ENCODE peak calls at places on chromosome 12, in seven cellular contexts. One of them, this sample, is unnamed.

GRCh38 chr12:38490941-38491340 is 174.4 kb downstream of the ALG10B start:
- DNase-seq in CD8-positive, alpha-beta memory T cell: no peak
- DNase-seq in cardiac muscle cell: no peak
- DNase-seq in AG04450: no peak
- DNase-seq in small intestine: no peak
- DNase-seq in psoas muscle: no peak
- DNase-seq in AG10803: no peak
- DNase-seq in this sample: no peak

GRCh38 chr12:10369557-10370150 is 20.2 kb downstream of the KLRK1 start:
- DNase-seq in CD8-positive, alpha-beta memory T cell: no peak
- DNase-seq in cardiac muscle cell: no peak
- DNase-seq in AG04450: no peak
- DNase-seq in small intestine: no peak
- DNase-seq in psoas muscle: no peak
- DNase-seq in AG10803: no peak
- DNase-seq in this sample: no peak

GRCh38 chr12:125148316-125148715 is 83.1 kb downstream of the AACS start:
- DNase-seq in CD8-positive, alpha-beta memory T cell: no peak
- DNase-seq in cardiac muscle cell: no peak
- DNase-seq in AG04450: no peak
- DNase-seq in small intestine: no peak
- DNase-seq in psoas muscle: no peak
- DNase-seq in AG10803: no peak
- DNase-seq in this sample: no peak

GRCh38 chr12:98595152-98595988 is 1.9 kb downstream of the SLC25A3 start:
- DNase-seq in CD8-positive, alpha-beta memory T cell: no peak
- DNase-seq in cardiac muscle cell: no peak
- DNase-seq in AG04450: peak; percentile 29
- DNase-seq in small intestine: peak; percentile 48
- DNase-seq in psoas muscle: no peak
- DNase-seq in AG10803: peak; percentile 76
- DNase-seq in this sample: no peak

GRCh38 chr12:49706351-49707126 is 666 bp downstream of the FMNL3 start:
- DNase-seq in CD8-positive, alpha-beta memory T cell: no peak
- DNase-seq in cardiac muscle cell: peak; percentile 60
- DNase-seq in AG04450: no peak
- DNase-seq in small intestine: no peak
- DNase-seq in psoas muscle: peak; percentile 60
- DNase-seq in AG10803: peak; percentile 42
- DNase-seq in this sample: peak; percentile 18

GRCh38 chr12:28209782-28210181 is 19.5 kb downstream of the CCDC91 start:
- DNase-seq in CD8-positive, alpha-beta memory T cell: no peak
- DNase-seq in cardiac muscle cell: peak; percentile 1
- DNase-seq in AG04450: no peak
- DNase-seq in small intestine: no peak
- DNase-seq in psoas muscle: no peak
- DNase-seq in AG10803: no peak
- DNase-seq in this sample: no peak

GRCh38 chr12:132248439-132249157 is 80.8 kb downstream of the GALNT9 start:
- DNase-seq in CD8-positive, alpha-beta memory T cell: no peak
- DNase-seq in cardiac muscle cell: no peak
- DNase-seq in AG04450: no peak
- DNase-seq in small intestine: no peak
- DNase-seq in psoas muscle: no peak
- DNase-seq in AG10803: peak; percentile 67
- DNase-seq in this sample: no peak

GRCh38 chr12:105325117-105325516 is 5.4 kb upstream of the C12orf75 start:
- DNase-seq in CD8-positive, alpha-beta memory T cell: no peak
- DNase-seq in cardiac muscle cell: no peak
- DNase-seq in AG04450: no peak
- DNase-seq in small intestine: no peak
- DNase-seq in psoas muscle: no peak
- DNase-seq in AG10803: no peak
- DNase-seq in this sample: no peak

GRCh38 chr12:19546027-19546426 is 106.7 kb downstream of the AEBP2 start:
- DNase-seq in CD8-positive, alpha-beta memory T cell: no peak
- DNase-seq in cardiac muscle cell: peak; percentile 4
- DNase-seq in AG04450: no peak
- DNase-seq in small intestine: no peak
- DNase-seq in psoas muscle: no peak
- DNase-seq in AG10803: peak; percentile 83
- DNase-seq in this sample: no peak

GRCh38 chr12:101877816-101878811 is 734 bp downstream of the DRAM1 start:
- DNase-seq in CD8-positive, alpha-beta memory T cell: no peak
- DNase-seq in cardiac muscle cell: peak; percentile 1
- DNase-seq in AG04450: no peak
- DNase-seq in small intestine: peak; percentile 13
- DNase-seq in psoas muscle: peak; percentile 65
- DNase-seq in AG10803: peak; percentile 32
- DNase-seq in this sample: peak; percentile 30

GRCh38 chr12:57342207-57342691 is 88.6 kb downstream of the R3HDM2 start:
- DNase-seq in CD8-positive, alpha-beta memory T cell: no peak
- DNase-seq in cardiac muscle cell: peak; percentile 83
- DNase-seq in AG04450: peak; percentile 4
- DNase-seq in small intestine: no peak
- DNase-seq in psoas muscle: no peak
- DNase-seq in AG10803: peak; percentile 54
- DNase-seq in this sample: no peak

GRCh38 chr12:95859947-95860850 is 1.4 kb downstream of the SNRPF start:
- DNase-seq in CD8-positive, alpha-beta memory T cell: no peak
- DNase-seq in cardiac muscle cell: no peak
- DNase-seq in AG04450: no peak
- DNase-seq in small intestine: no peak
- DNase-seq in psoas muscle: no peak
- DNase-seq in AG10803: no peak
- DNase-seq in this sample: no peak

GRCh38 chr12:51009038-51009437 is 17.1 kb downstream of the SLC11A2 start:
- DNase-seq in CD8-positive, alpha-beta memory T cell: no peak
- DNase-seq in cardiac muscle cell: no peak
- DNase-seq in AG04450: no peak
- DNase-seq in small intestine: peak; percentile 78
- DNase-seq in psoas muscle: peak; percentile 85
- DNase-seq in AG10803: no peak
- DNase-seq in this sample: peak; percentile 57

GRCh38 chr12:13175499-13175898 is 21.0 kb upstream of the EMP1 start:
- DNase-seq in CD8-positive, alpha-beta memory T cell: no peak
- DNase-seq in cardiac muscle cell: no peak
- DNase-seq in AG04450: no peak
- DNase-seq in small intestine: peak; percentile 74
- DNase-seq in psoas muscle: no peak
- DNase-seq in AG10803: peak; percentile 83
- DNase-seq in this sample: no peak

GRCh38 chr12:80946591-80946990 is 8.9 kb upstream of the LIN7A start:
- DNase-seq in CD8-positive, alpha-beta memory T cell: no peak
- DNase-seq in cardiac muscle cell: no peak
- DNase-seq in AG04450: no peak
- DNase-seq in small intestine: no peak
- DNase-seq in psoas muscle: no peak
- DNase-seq in AG10803: peak; percentile 22
- DNase-seq in this sample: no peak

GRCh38 chr12:3263939-3264699 is 186.9 kb downstream of the TSPAN9 start:
- DNase-seq in CD8-positive, alpha-beta memory T cell: no peak
- DNase-seq in cardiac muscle cell: no peak
- DNase-seq in AG04450: no peak
- DNase-seq in small intestine: no peak
- DNase-seq in psoas muscle: no peak
- DNase-seq in AG10803: no peak
- DNase-seq in this sample: no peak

GRCh38 chr12:49673446-49674317 is 33.5 kb downstream of the FMNL3 start:
- DNase-seq in CD8-positive, alpha-beta memory T cell: no peak
- DNase-seq in cardiac muscle cell: peak; percentile 89
- DNase-seq in AG04450: peak; percentile 88
- DNase-seq in small intestine: peak; percentile 73
- DNase-seq in psoas muscle: peak; percentile 95
- DNase-seq in AG10803: peak; percentile 96
- DNase-seq in this sample: peak; percentile 86

GRCh38 chr12:5661820-5662219 is 229.9 kb downstream of the NTF3 start:
- DNase-seq in CD8-positive, alpha-beta memory T cell: no peak
- DNase-seq in cardiac muscle cell: no peak
- DNase-seq in AG04450: no peak
- DNase-seq in small intestine: peak; percentile 83
- DNase-seq in psoas muscle: no peak
- DNase-seq in AG10803: no peak
- DNase-seq in this sample: peak; percentile 25

GRCh38 chr12:95848575-95849388 is 10.0 kb upstream of the SNRPF start:
- DNase-seq in CD8-positive, alpha-beta memory T cell: no peak
- DNase-seq in cardiac muscle cell: no peak
- DNase-seq in AG04450: no peak
- DNase-seq in small intestine: peak; percentile 44
- DNase-seq in psoas muscle: no peak
- DNase-seq in AG10803: peak; percentile 24
- DNase-seq in this sample: peak; percentile 14

GRCh38 chr12:57771271-57771872 is 533 bp downstream of the METTL1 start:
- DNase-seq in CD8-positive, alpha-beta memory T cell: peak; percentile 71
- DNase-seq in cardiac muscle cell: peak; percentile 88
- DNase-seq in AG04450: peak; percentile 67
- DNase-seq in small intestine: peak; percentile 76
- DNase-seq in psoas muscle: peak; percentile 93
- DNase-seq in AG10803: peak; percentile 85
- DNase-seq in this sample: peak; percentile 91

GRCh38 chr12:2862876-2863275 is 6.0 kb upstream of the TEX52 start:
- DNase-seq in CD8-positive, alpha-beta memory T cell: no peak
- DNase-seq in cardiac muscle cell: no peak
- DNase-seq in AG04450: no peak
- DNase-seq in small intestine: no peak
- DNase-seq in psoas muscle: peak; percentile 63
- DNase-seq in AG10803: no peak
- DNase-seq in this sample: no peak

GRCh38 chr12:69287556-69287955 is 48.2 kb downstream of the CPSF6 start:
- DNase-seq in CD8-positive, alpha-beta memory T cell: no peak
- DNase-seq in cardiac muscle cell: no peak
- DNase-seq in AG04450: no peak
- DNase-seq in small intestine: no peak
- DNase-seq in psoas muscle: no peak
- DNase-seq in AG10803: no peak
- DNase-seq in this sample: no peak

GRCh38 chr12:69278814-69279782 is 39.7 kb downstream of the CPSF6 start:
- DNase-seq in CD8-positive, alpha-beta memory T cell: no peak
- DNase-seq in cardiac muscle cell: no peak
- DNase-seq in AG04450: no peak
- DNase-seq in small intestine: no peak
- DNase-seq in psoas muscle: no peak
- DNase-seq in AG10803: no peak
- DNase-seq in this sample: no peak

DNA sequence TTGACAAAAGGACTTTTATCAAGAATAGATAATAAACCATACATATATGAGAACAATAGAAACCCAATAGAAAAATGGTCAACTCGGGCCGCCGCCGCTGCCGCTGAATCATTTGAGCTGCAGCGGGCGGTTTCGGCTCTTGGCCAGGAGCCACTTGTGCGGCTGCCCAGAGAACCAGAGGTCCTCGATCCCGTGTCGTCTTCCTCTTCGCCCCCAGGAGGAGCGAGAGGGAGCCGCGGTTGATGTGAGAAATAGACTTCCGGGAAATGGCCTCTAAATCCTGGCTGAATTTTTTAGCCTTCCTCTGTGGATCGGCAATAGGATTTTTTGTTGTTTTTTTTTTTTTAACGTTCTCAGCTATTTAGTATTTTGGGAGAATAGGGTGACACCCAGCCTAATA is 44.8 kb downstream of the CPSF6 start:
- DNase-seq in CD8-positive, alpha-beta memory T cell: peak; percentile 8
- DNase-seq in cardiac muscle cell: peak; percentile 81
- DNase-seq in AG04450: peak; percentile 32
- DNase-seq in small intestine: peak; percentile 46
- DNase-seq in psoas muscle: peak; percentile 88
- DNase-seq in AG10803: peak; percentile 68
- DNase-seq in this sample: peak; percentile 69
- H3K4me3 ChIP-seq in CD8-positive, alpha-beta memory T cell: peak overlapping the region; percentile 35
- H3K4me3 ChIP-seq in cardiac muscle cell: no peak overlapping the region
- H3K4me3 ChIP-seq in AG04450: peak overlapping the region; percentile 37
- H3K4me3 ChIP-seq in small intestine: peak overlapping the region; percentile 38
- H3K4me3 ChIP-seq in psoas muscle: peak overlapping the region; percentile 51
- H3K4me3 ChIP-seq in AG10803: peak overlapping the region; percentile 17
- H3K4me3 ChIP-seq in this sample: peak overlapping the region; percentile 42

GRCh38 chr12:113257564-113257963 is 36.3 kb downstream of the TPCN1 start:
- DNase-seq in CD8-positive, alpha-beta memory T cell: no peak
- DNase-seq in cardiac muscle cell: no peak
- DNase-seq in AG04450: no peak
- DNase-seq in small intestine: no peak
- DNase-seq in psoas muscle: no peak
- DNase-seq in AG10803: no peak
- DNase-seq in this sample: no peak

GRCh38 chr12:113251404-113252070 is 30.3 kb downstream of the TPCN1 start:
- DNase-seq in CD8-positive, alpha-beta memory T cell: no peak
- DNase-seq in cardiac muscle cell: no peak
- DNase-seq in AG04450: no peak
- DNase-seq in small intestine: no peak
- DNase-seq in psoas muscle: peak; percentile 19
- DNase-seq in AG10803: no peak
- DNase-seq in this sample: no peak

GRCh38 chr12:113252494-113252893 is 31.2 kb downstream of the TPCN1 start:
- DNase-seq in CD8-positive, alpha-beta memory T cell: no peak
- DNase-seq in cardiac muscle cell: no peak
- DNase-seq in AG04450: no peak
- DNase-seq in small intestine: no peak
- DNase-seq in psoas muscle: peak; percentile 82
- DNase-seq in AG10803: no peak
- DNase-seq in this sample: no peak

GRCh38 chr12:113253532-113254285 is 32.4 kb downstream of the TPCN1 start:
- DNase-seq in CD8-positive, alpha-beta memory T cell: no peak
- DNase-seq in cardiac muscle cell: no peak
- DNase-seq in AG04450: no peak
- DNase-seq in small intestine: no peak
- DNase-seq in psoas muscle: peak; percentile 17
- DNase-seq in AG10803: no peak
- DNase-seq in this sample: no peak

GRCh38 chr12:113254298-113254697 is 33.0 kb downstream of the TPCN1 start:
- DNase-seq in CD8-positive, alpha-beta memory T cell: no peak
- DNase-seq in cardiac muscle cell: no peak
- DNase-seq in AG04450: no peak
- DNase-seq in small intestine: no peak
- DNase-seq in psoas muscle: no peak
- DNase-seq in AG10803: no peak
- DNase-seq in this sample: no peak
- H3K4me3 ChIP-seq in CD8-positive, alpha-beta memory T cell: no peak overlapping the region
- H3K4me3 ChIP-seq in cardiac muscle cell: no peak overlapping the region
- H3K4me3 ChIP-seq in AG04450: no peak overlapping the region
- H3K4me3 ChIP-seq in small intestine: no peak overlapping the region
- H3K4me3 ChIP-seq in psoas muscle: no peak overlapping the region
- H3K4me3 ChIP-seq in AG10803: no peak overlapping the region
- H3K4me3 ChIP-seq in this sample: no peak overlapping the region

DNA sequence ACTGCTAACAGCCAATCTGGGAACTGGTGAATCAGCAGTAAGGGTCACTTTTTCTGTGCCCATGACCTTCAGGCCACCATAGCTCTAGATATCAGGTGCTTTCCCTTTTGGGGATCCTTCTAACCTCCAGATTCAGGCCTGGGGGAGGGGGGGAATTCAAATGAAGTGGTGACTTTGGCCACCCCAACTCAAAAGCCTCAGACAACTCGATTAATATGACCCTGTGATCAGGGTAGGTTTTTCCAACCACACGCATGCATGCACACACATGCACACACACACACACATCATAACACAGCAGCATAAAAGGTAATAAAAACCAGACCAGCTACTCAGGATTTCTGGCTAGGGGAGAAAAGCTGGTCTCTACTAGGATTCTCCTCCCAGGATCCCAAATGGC is 5.3 kb downstream of the TBX3 start:
- DNase-seq in CD8-positive, alpha-beta memory T cell: no peak
- DNase-seq in cardiac muscle cell: no peak
- DNase-seq in AG04450: no peak
- DNase-seq in small intestine: no peak
- DNase-seq in psoas muscle: no peak
- DNase-seq in AG10803: no peak
- DNase-seq in this sample: no peak
- H3K4me3 ChIP-seq in CD8-positive, alpha-beta memory T cell: no peak overlapping the region
- H3K4me3 ChIP-seq in cardiac muscle cell: peak overlapping the region; percentile 73
- H3K4me3 ChIP-seq in AG04450: peak overlapping the region; percentile 96
- H3K4me3 ChIP-seq in small intestine: peak overlapping the region; percentile 84
- H3K4me3 ChIP-seq in psoas muscle: peak overlapping the region; percentile 78
- H3K4me3 ChIP-seq in AG10803: peak overlapping the region; percentile 94
- H3K4me3 ChIP-seq in this sample: no peak overlapping the region

GRCh38 chr12:6788972-6789905 is at the start of gene CD4:
- DNase-seq in CD8-positive, alpha-beta memory T cell: no peak
- DNase-seq in cardiac muscle cell: no peak
- DNase-seq in AG04450: no peak
- DNase-seq in small intestine: no peak
- DNase-seq in psoas muscle: peak; percentile 77
- DNase-seq in AG10803: no peak
- DNase-seq in this sample: peak; percentile 67
- H3K4me3 ChIP-seq in CD8-positive, alpha-beta memory T cell: peak within 1 kb of the TSS; percentile 86
- H3K4me3 ChIP-seq in cardiac muscle cell: no peak within 1 kb of the TSS
- H3K4me3 ChIP-seq in AG04450: peak within 1 kb of the TSS; percentile 50
- H3K4me3 ChIP-seq in small intestine: no peak within 1 kb of the TSS
- H3K4me3 ChIP-seq in psoas muscle: peak within 1 kb of the TSS; percentile 39
- H3K4me3 ChIP-seq in AG10803: no peak within 1 kb of the TSS
- H3K4me3 ChIP-seq in this sample: peak within 1 kb of the TSS; percentile 10